ENCODE peak calls at places on chromosome 1, in six cellular contexts. One of them, this sample, is unnamed.

GRCh38 chr1:205965039-205965630 is 21.9 kb upstream of the SLC26A9 start:
- DNase-seq in IMR-90: no peak
- DNase-seq in H1: no peak
- DNase-seq in trophoblast cell: no peak
- DNase-seq in neuronal stem cell: no peak
- DNase-seq in mesendoderm: no peak
- DNase-seq in this sample: no peak

GRCh38 chr1:59025898-59026426 is 242.1 kb upstream of the JUN start:
- DNase-seq in mesendoderm: no peak
- DNase-seq in H1: no peak
- DNase-seq in IMR-90: peak
- DNase-seq in trophoblast cell: no peak
- DNase-seq in neuronal stem cell: no peak
- DNase-seq in this sample: no peak

GRCh38 chr1:175208773-175209492 is 16.4 kb upstream of the KIAA0040 start:
- DNase-seq in neuronal stem cell: no peak
- DNase-seq in IMR-90: no peak
- DNase-seq in H1: no peak
- DNase-seq in mesendoderm: no peak
- DNase-seq in trophoblast cell: no peak
- DNase-seq in this sample: no peak

GRCh38 chr1:41152622-41153044 is 89.5 kb downstream of the SCMH1 start:
- DNase-seq in H1: no peak
- DNase-seq in IMR-90: peak
- DNase-seq in trophoblast cell: peak
- DNase-seq in mesendoderm: no peak
- DNase-seq in neuronal stem cell: no peak
- DNase-seq in this sample: no peak

GRCh38 chr1:107776898-107777663 is 187.9 kb downstream of the VAV3 start:
- DNase-seq in mesendoderm: no peak
- DNase-seq in neuronal stem cell: no peak
- DNase-seq in H1: no peak
- DNase-seq in IMR-90: no peak
- DNase-seq in trophoblast cell: no peak
- DNase-seq in this sample: no peak

GRCh38 chr1:41695118-41695517 is 210.6 kb upstream of the EDN2 start:
- DNase-seq in trophoblast cell: no peak
- DNase-seq in neuronal stem cell: no peak
- DNase-seq in H1: no peak
- DNase-seq in IMR-90: no peak
- DNase-seq in mesendoderm: no peak
- DNase-seq in this sample: no peak

GRCh38 chr1:46539968-46540367 is 11.5 kb downstream of the KNCN start:
- DNase-seq in H1: no peak
- DNase-seq in trophoblast cell: peak
- DNase-seq in neuronal stem cell: no peak
- DNase-seq in mesendoderm: no peak
- DNase-seq in IMR-90: peak
- DNase-seq in this sample: no peak

GRCh38 chr1:25568090-25568833 is 24.9 kb downstream of the LDLRAP1 start:
- DNase-seq in neuronal stem cell: no peak
- DNase-seq in H1: peak
- DNase-seq in mesendoderm: peak
- DNase-seq in trophoblast cell: peak
- DNase-seq in IMR-90: peak
- DNase-seq in this sample: peak

GRCh38 chr1:49046305-49046704 is 269.6 kb upstream of the BEND5 start:
- DNase-seq in neuronal stem cell: no peak
- DNase-seq in IMR-90: no peak
- DNase-seq in H1: no peak
- DNase-seq in trophoblast cell: no peak
- DNase-seq in mesendoderm: no peak
- DNase-seq in this sample: no peak

GRCh38 chr1:1788136-1788535 is 9.9 kb upstream of the NADK start:
- DNase-seq in IMR-90: no peak
- DNase-seq in mesendoderm: no peak
- DNase-seq in trophoblast cell: no peak
- DNase-seq in neuronal stem cell: no peak
- DNase-seq in H1: no peak
- DNase-seq in this sample: no peak

GRCh38 chr1:179447489-179447888 is 81.7 kb downstream of the AXDND1 start:
- DNase-seq in trophoblast cell: peak
- DNase-seq in IMR-90: peak
- DNase-seq in mesendoderm: peak
- DNase-seq in H1: peak
- DNase-seq in neuronal stem cell: no peak
- DNase-seq in this sample: peak

GRCh38 chr1:101308935-101309333 is 72.1 kb downstream of the S1PR1 start:
- DNase-seq in IMR-90: no peak
- DNase-seq in neuronal stem cell: no peak
- DNase-seq in mesendoderm: peak
- DNase-seq in trophoblast cell: peak
- DNase-seq in H1: no peak
- DNase-seq in this sample: peak

GRCh38 chr1:179142889-179143299 is 61.0 kb downstream of the TOR3A start:
- DNase-seq in H1: no peak
- DNase-seq in neuronal stem cell: no peak
- DNase-seq in mesendoderm: peak
- DNase-seq in IMR-90: peak
- DNase-seq in trophoblast cell: peak
- DNase-seq in this sample: no peak

GRCh38 chr1:22398656-22399420 is 52.8 kb upstream of the ZBTB40 start:
- DNase-seq in neuronal stem cell: no peak
- DNase-seq in H1: no peak
- DNase-seq in trophoblast cell: no peak
- DNase-seq in IMR-90: no peak
- DNase-seq in mesendoderm: no peak
- DNase-seq in this sample: no peak

GRCh38 chr1:212977781-212978645 is 27.7 kb downstream of the VASH2 start:
- DNase-seq in trophoblast cell: no peak
- DNase-seq in neuronal stem cell: no peak
- DNase-seq in IMR-90: peak
- DNase-seq in H1: no peak
- DNase-seq in mesendoderm: no peak
- DNase-seq in this sample: peak

GRCh38 chr1:72037745-72038343 is 244.5 kb downstream of the NEGR1 start:
- DNase-seq in neuronal stem cell: peak
- DNase-seq in IMR-90: peak
- DNase-seq in trophoblast cell: peak
- DNase-seq in mesendoderm: peak
- DNase-seq in H1: no peak
- DNase-seq in this sample: no peak

GRCh38 chr1:219676012-219676770 is 63.3 kb upstream of the ZC3H11B start:
- DNase-seq in neuronal stem cell: no peak
- DNase-seq in mesendoderm: no peak
- DNase-seq in IMR-90: peak
- DNase-seq in H1: no peak
- DNase-seq in trophoblast cell: peak
- DNase-seq in this sample: no peak

GRCh38 chr1:151827853-151828252 is 3.7 kb downstream of the RORC start:
- DNase-seq in trophoblast cell: no peak
- DNase-seq in H1: no peak
- DNase-seq in mesendoderm: no peak
- DNase-seq in neuronal stem cell: no peak
- DNase-seq in IMR-90: no peak
- DNase-seq in this sample: no peak

GRCh38 chr1:156704930-156705320 is 458 bp downstream of the CRABP2 start:
- DNase-seq in IMR-90: peak
- DNase-seq in trophoblast cell: peak
- DNase-seq in H1: peak
- DNase-seq in neuronal stem cell: no peak
- DNase-seq in mesendoderm: peak
- DNase-seq in this sample: no peak

GRCh38 chr1:31122779-31123178 is 57.3 kb upstream of the PUM1 start:
- DNase-seq in neuronal stem cell: no peak
- DNase-seq in H1: no peak
- DNase-seq in trophoblast cell: no peak
- DNase-seq in IMR-90: peak
- DNase-seq in mesendoderm: no peak
- DNase-seq in this sample: no peak

GRCh38 chr1:7634841-7635240 is 136.3 kb upstream of the VAMP3 start:
- DNase-seq in H1: no peak
- DNase-seq in trophoblast cell: no peak
- DNase-seq in mesendoderm: no peak
- DNase-seq in neuronal stem cell: no peak
- DNase-seq in IMR-90: no peak
- DNase-seq in this sample: no peak

GRCh38 chr1:11967028-11967547 is 13.2 kb upstream of the MFN2 start:
- DNase-seq in trophoblast cell: peak
- DNase-seq in IMR-90: no peak
- DNase-seq in neuronal stem cell: peak
- DNase-seq in H1: peak
- DNase-seq in mesendoderm: peak
- DNase-seq in this sample: peak

GRCh38 chr1:224090116-224090515 is 23.8 kb upstream of the FBXO28 start:
- DNase-seq in mesendoderm: no peak
- DNase-seq in trophoblast cell: no peak
- DNase-seq in H1: no peak
- DNase-seq in neuronal stem cell: no peak
- DNase-seq in IMR-90: no peak
- DNase-seq in this sample: no peak

GRCh38 chr1:39508266-39508665 is 16.8 kb downstream of the BMP8A start:
- DNase-seq in H1: no peak
- DNase-seq in trophoblast cell: no peak
- DNase-seq in IMR-90: no peak
- DNase-seq in mesendoderm: no peak
- DNase-seq in neuronal stem cell: no peak
- DNase-seq in this sample: no peak

GRCh38 chr1:20483098-20483832 is 2.7 kb downstream of the CAMK2N1 start:
- DNase-seq in mesendoderm: no peak
- DNase-seq in IMR-90: no peak
- DNase-seq in trophoblast cell: no peak
- DNase-seq in neuronal stem cell: no peak
- DNase-seq in H1: no peak
- DNase-seq in this sample: no peak
- H3K27ac ChIP-seq in mesendoderm: no peak
- H3K27ac ChIP-seq in IMR-90: peak
- H3K27ac ChIP-seq in trophoblast cell: no peak
- H3K27ac ChIP-seq in neuronal stem cell: peak
- H3K27ac ChIP-seq in H1: no peak
- H3K27ac ChIP-seq in this sample: no peak

GRCh38 chr1:162090378-162090777 is 20.9 kb downstream of the NOS1AP start:
- DNase-seq in IMR-90: no peak
- DNase-seq in mesendoderm: no peak
- DNase-seq in trophoblast cell: no peak
- DNase-seq in H1: no peak
- DNase-seq in neuronal stem cell: no peak
- DNase-seq in this sample: no peak

GRCh38 chr1:162089748-162090147 is 20.3 kb downstream of the NOS1AP start:
- DNase-seq in IMR-90: no peak
- DNase-seq in H1: no peak
- DNase-seq in trophoblast cell: no peak
- DNase-seq in neuronal stem cell: no peak
- DNase-seq in mesendoderm: no peak
- DNase-seq in this sample: no peak

GRCh38 chr1:162087574-162087973 is 18.1 kb downstream of the NOS1AP start:
- DNase-seq in IMR-90: no peak
- DNase-seq in mesendoderm: no peak
- DNase-seq in trophoblast cell: no peak
- DNase-seq in neuronal stem cell: no peak
- DNase-seq in H1: no peak
- DNase-seq in this sample: no peak

GRCh38 chr1:162087118-162087517 is 17.6 kb downstream of the NOS1AP start:
- DNase-seq in neuronal stem cell: no peak
- DNase-seq in mesendoderm: no peak
- DNase-seq in H1: no peak
- DNase-seq in trophoblast cell: no peak
- DNase-seq in IMR-90: no peak
- DNase-seq in this sample: no peak

GRCh38 chr1:162088281-162088969 is 18.9 kb downstream of the NOS1AP start:
- DNase-seq in IMR-90: peak
- DNase-seq in neuronal stem cell: no peak
- DNase-seq in H1: no peak
- DNase-seq in trophoblast cell: no peak
- DNase-seq in mesendoderm: no peak
- DNase-seq in this sample: no peak
- H2AK5ac ChIP-seq in IMR-90: no peak
- H2AK5ac ChIP-seq in neuronal stem cell: no peak
- H2AK5ac ChIP-seq in H1: no peak
- H2AK5ac ChIP-seq in trophoblast cell: no peak
- H2AK5ac ChIP-seq in mesendoderm: no peak
- H2AK5ac ChIP-seq in this sample: no peak

DNA sequence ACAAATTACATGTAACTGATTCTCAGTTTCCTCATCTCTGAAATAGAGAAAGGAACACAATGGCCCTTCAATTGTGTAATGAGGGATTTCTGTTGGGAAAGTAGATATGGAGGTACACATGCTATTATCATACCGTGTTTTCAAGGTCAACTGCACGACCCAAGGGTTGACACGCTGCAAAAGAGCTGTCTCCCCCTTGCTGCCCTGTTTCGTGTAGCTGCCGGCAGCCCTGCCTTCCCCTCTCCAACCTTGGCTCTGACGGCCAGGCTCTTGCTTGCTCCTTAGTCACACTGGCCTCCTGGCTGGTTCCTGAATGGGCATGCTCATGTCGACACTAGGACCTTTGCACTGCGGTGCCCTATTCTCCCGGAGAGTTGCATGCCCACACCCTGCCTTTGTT is 134.4 kb downstream of the GALNT2 start:
- DNase-seq in H1: no peak
- DNase-seq in trophoblast cell: no peak
- DNase-seq in neuronal stem cell: no peak
- DNase-seq in mesendoderm: no peak
- DNase-seq in IMR-90: no peak
- DNase-seq in this sample: no peak
- H3K27ac ChIP-seq in H1: peak
- H3K27ac ChIP-seq in trophoblast cell: no peak
- H3K27ac ChIP-seq in neuronal stem cell: no peak
- H3K27ac ChIP-seq in mesendoderm: no peak
- H3K27ac ChIP-seq in IMR-90: no peak
- H3K27ac ChIP-seq in this sample: no peak

DNA sequence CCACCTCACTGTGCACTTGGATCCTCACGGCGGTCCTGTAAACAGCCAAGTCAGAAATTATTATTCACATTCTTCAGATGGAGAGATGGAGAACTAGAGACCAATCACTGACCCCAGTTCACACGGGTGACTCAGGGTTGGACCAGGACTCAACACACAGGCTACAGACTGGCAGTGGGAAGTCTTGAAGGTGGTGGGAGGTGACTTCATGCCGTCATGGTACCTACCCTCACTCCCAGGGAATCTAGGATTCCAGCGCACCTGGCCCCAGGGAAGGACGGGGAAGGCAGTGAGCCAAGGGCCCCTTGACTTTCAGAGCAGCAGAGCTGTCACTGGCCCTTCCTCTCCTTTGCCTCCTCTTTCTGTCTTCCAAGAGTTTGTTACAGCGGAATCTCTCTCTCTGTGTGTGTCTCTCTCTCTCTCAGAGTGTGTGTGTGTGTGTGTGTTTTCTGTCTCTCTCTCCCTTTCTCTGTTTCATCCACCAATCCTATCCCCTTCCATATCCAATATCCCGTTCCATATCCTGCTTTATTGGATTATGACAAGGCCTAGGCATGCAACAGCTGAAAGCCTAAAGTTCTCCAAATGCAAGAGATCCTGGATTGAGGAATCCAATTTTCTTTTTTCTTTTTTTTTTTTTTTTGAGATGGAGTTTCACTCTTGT is 11.7 kb downstream of the OPTC start:
- DNase-seq in neuronal stem cell: no peak
- DNase-seq in IMR-90: peak
- DNase-seq in trophoblast cell: peak
- DNase-seq in mesendoderm: no peak
- DNase-seq in H1: no peak
- DNase-seq in this sample: no peak
- H2AK5ac ChIP-seq in neuronal stem cell: peak
- H2AK5ac ChIP-seq in IMR-90: peak
- H2AK5ac ChIP-seq in trophoblast cell: peak
- H2AK5ac ChIP-seq in mesendoderm: no peak
- H2AK5ac ChIP-seq in H1: no peak
- H2AK5ac ChIP-seq in this sample: no peak

This sample was measured in H9.